ENCODE peak calls at places on chromosomes 11 and 22, in five cellular contexts. One of them, this sample, is unnamed.

GRCh38 chr11:75566763-75567279 is 4.8 kb downstream of the SERPINH1 start:
- DNase-seq in K562: no peak
- DNase-seq in HepG2: no peak
- DNase-seq in GM12878: no peak
- DNase-seq in A549: no peak
- DNase-seq in this sample: no peak

GRCh38 chr11:84384637-84385227 is 1098.6 kb upstream of the CCDC90B start:
- DNase-seq in GM12878: no peak
- DNase-seq in A549: peak; percentile 4
- DNase-seq in HepG2: peak; percentile 30
- DNase-seq in K562: peak; percentile 9
- DNase-seq in this sample: peak; percentile 56

GRCh38 chr22:17430298-17430900 is 61.1 kb downstream of the CECR2 start:
- DNase-seq in GM12878: no peak
- DNase-seq in K562: no peak
- DNase-seq in A549: no peak
- DNase-seq in HepG2: no peak
- DNase-seq in this sample: no peak

GRCh38 chr22:45212992-45213751 is 27.5 kb downstream of the KIAA0930 start:
- DNase-seq in K562: no peak
- DNase-seq in GM12878: no peak
- DNase-seq in HepG2: no peak
- DNase-seq in A549: no peak
- DNase-seq in this sample: no peak

GRCh38 chr22:35218079-35218478 is 39.2 kb upstream of the HMGXB4 start:
- DNase-seq in K562: no peak
- DNase-seq in HepG2: no peak
- DNase-seq in GM12878: no peak
- DNase-seq in A549: no peak
- DNase-seq in this sample: no peak

GRCh38 chr22:37336474-37337028 is 54.2 kb downstream of the CYTH4 start:
- DNase-seq in K562: peak; percentile 68
- DNase-seq in A549: no peak
- DNase-seq in GM12878: no peak
- DNase-seq in HepG2: no peak
- DNase-seq in this sample: no peak

GRCh38 chr22:33467067-33467466 is 408.9 kb upstream of the SYN3 start:
- DNase-seq in GM12878: no peak
- DNase-seq in A549: no peak
- DNase-seq in K562: no peak
- DNase-seq in HepG2: no peak
- DNase-seq in this sample: no peak

GRCh38 chr22:22020425-22020852 is 37.9 kb upstream of the TOP3B start:
- DNase-seq in GM12878: no peak
- DNase-seq in HepG2: no peak
- DNase-seq in K562: no peak
- DNase-seq in A549: no peak
- DNase-seq in this sample: no peak

GRCh38 chr11:75245356-75246005 is 4.9 kb downstream of the TPBGL start:
- DNase-seq in A549: no peak
- DNase-seq in HepG2: peak; percentile 24
- DNase-seq in K562: peak; percentile 38
- DNase-seq in GM12878: no peak
- DNase-seq in this sample: no peak

GRCh38 chr11:61151545-61152252 is 9.5 kb downstream of the VPS37C start:
- DNase-seq in A549: no peak
- DNase-seq in HepG2: no peak
- DNase-seq in K562: peak; percentile 67
- DNase-seq in GM12878: no peak
- DNase-seq in this sample: no peak

GRCh38 chr22:38226853-38227649 is 25.3 kb downstream of the MAFF start:
- DNase-seq in HepG2: no peak
- DNase-seq in K562: no peak
- DNase-seq in GM12878: no peak
- DNase-seq in A549: no peak
- DNase-seq in this sample: no peak

GRCh38 chr22:47373648-47374272 is 611.3 kb downstream of the TBC1D22A start:
- DNase-seq in GM12878: no peak
- DNase-seq in K562: no peak
- DNase-seq in A549: no peak
- DNase-seq in HepG2: no peak
- DNase-seq in this sample: no peak

GRCh38 chr11:113967361-113967760 is 7.5 kb upstream of the HTR3A start:
- DNase-seq in GM12878: no peak
- DNase-seq in A549: no peak
- DNase-seq in HepG2: no peak
- DNase-seq in K562: no peak
- DNase-seq in this sample: no peak

GRCh38 chr11:64854534-64855502 is 10.4 kb upstream of the CDC42BPG start:
- DNase-seq in GM12878: no peak
- DNase-seq in K562: peak; percentile 86
- DNase-seq in HepG2: peak; percentile 80
- DNase-seq in A549: peak; percentile 97
- DNase-seq in this sample: no peak

GRCh38 chr22:40289991-40290459 is 56.3 kb upstream of the ADSL start:
- DNase-seq in K562: no peak
- DNase-seq in A549: no peak
- DNase-seq in HepG2: no peak
- DNase-seq in GM12878: peak; percentile 26
- DNase-seq in this sample: no peak

GRCh38 chr11:47328449-47329390 is 23.8 kb downstream of the MYBPC3 start:
- DNase-seq in K562: no peak
- DNase-seq in A549: no peak
- DNase-seq in GM12878: peak; percentile 25
- DNase-seq in HepG2: no peak
- DNase-seq in this sample: no peak

GRCh38 chr22:24339452-24339747 is 68.8 kb downstream of the SPECC1L start:
- DNase-seq in K562: no peak
- DNase-seq in A549: no peak
- DNase-seq in GM12878: no peak
- DNase-seq in HepG2: no peak
- DNase-seq in this sample: no peak

GRCh38 chr22:24335529-24335928 is 64.9 kb downstream of the SPECC1L start:
- DNase-seq in K562: no peak
- DNase-seq in GM12878: no peak
- DNase-seq in HepG2: no peak
- DNase-seq in A549: no peak
- DNase-seq in this sample: no peak

GRCh38 chr22:24341657-24342056 is 71.0 kb downstream of the SPECC1L start:
- DNase-seq in A549: no peak
- DNase-seq in GM12878: no peak
- DNase-seq in HepG2: no peak
- DNase-seq in K562: no peak
- DNase-seq in this sample: no peak

GRCh38 chr22:24337894-24338645 is 67.4 kb downstream of the SPECC1L start:
- DNase-seq in K562: no peak
- DNase-seq in GM12878: no peak
- DNase-seq in A549: no peak
- DNase-seq in HepG2: no peak
- DNase-seq in this sample: peak; percentile 20

DNA sequence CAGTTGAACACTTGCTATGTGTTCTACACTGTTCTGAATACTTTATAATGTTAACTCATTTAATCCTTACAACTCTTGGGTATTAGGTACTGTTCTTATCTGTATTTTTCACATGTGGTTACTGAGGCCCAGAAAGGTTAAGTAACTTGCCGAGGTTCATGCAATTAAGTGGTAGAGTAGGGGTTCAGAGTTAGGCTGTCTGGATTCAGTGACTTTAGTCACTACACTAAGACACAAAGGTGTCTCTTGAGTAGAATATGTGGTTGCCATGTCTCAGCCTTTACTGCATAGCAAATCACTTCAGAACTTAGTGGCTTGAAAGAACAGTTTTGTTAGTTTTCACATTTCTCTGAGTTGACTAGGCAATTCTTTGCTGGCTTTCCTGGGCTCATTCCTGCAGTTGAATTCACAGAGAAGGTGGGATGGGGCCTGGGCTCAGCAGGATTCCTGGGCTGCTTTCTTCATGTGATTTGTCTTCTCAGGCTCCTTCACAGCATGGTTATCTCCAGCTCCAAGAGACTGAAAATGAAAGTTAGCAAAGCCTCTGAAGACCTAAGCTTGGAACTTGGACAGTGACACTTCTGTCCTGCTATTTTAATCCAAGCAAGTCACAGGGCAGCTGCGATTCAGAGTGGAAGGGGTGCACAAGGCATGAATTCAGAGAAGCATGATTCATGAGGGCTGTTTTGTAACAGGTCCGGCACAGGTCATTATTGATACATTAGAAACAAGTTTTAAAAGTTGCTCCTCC is 68.2 kb downstream of the SPECC1L start:
- DNase-seq in GM12878: no peak
- DNase-seq in HepG2: no peak
- DNase-seq in A549: no peak
- DNase-seq in K562: no peak
- DNase-seq in this sample: no peak
- TF ChIP-seq ESRRA in GM12878: no peak
- TF ChIP-seq ESRRA in HepG2: no peak
- TF ChIP-seq ESRRA in A549: no peak
- TF ChIP-seq ESRRA in K562: no peak
- TF ChIP-seq ESRRA in this sample: no peak

DNA sequence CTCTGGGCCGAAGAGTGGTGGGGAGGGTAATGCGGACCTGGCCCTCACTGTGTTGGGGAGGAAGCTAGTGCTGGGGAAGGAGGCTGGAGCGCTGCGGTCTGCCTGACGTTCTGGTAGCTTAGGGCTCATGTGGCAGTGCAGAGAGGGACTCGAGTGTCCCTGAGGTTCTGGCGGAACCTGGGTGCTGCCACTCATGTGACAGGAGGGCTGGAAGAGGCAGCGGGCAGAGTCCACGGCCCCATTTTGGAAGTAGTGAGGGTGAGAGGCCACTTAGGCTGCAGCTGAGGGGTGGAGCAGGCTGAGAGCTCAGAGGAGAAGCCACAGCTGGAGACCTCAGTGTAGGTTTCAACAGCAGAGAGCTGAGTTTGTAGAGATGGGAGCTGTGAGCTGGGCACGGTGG is 16.2 kb upstream of the TRMU start:
- DNase-seq in A549: no peak
- DNase-seq in GM12878: no peak
- DNase-seq in HepG2: no peak
- DNase-seq in K562: no peak
- DNase-seq in this sample: no peak
- TF ChIP-seq ESRRA in A549: no peak
- TF ChIP-seq ESRRA in GM12878: no peak
- TF ChIP-seq ESRRA in HepG2: no peak
- TF ChIP-seq ESRRA in K562: no peak
- TF ChIP-seq ESRRA in this sample: no peak

GRCh38 chr11:126403039-126403438 is 47.6 kb downstream of the ST3GAL4 start:
- DNase-seq in HepG2: no peak
- DNase-seq in A549: peak; percentile 8
- DNase-seq in K562: no peak
- DNase-seq in GM12878: no peak
- DNase-seq in this sample: no peak
- TF ChIP-seq ESRRA in HepG2: no peak
- TF ChIP-seq ESRRA in A549: no peak
- TF ChIP-seq ESRRA in K562: no peak
- TF ChIP-seq ESRRA in GM12878: no peak
- TF ChIP-seq ESRRA in this sample: no peak

GRCh38 chr11:66550887-66551286 is 4.2 kb downstream of the ACTN3 start:
- DNase-seq in K562: no peak
- DNase-seq in A549: no peak
- DNase-seq in HepG2: no peak
- DNase-seq in GM12878: no peak
- DNase-seq in this sample: no peak
- TF ChIP-seq ESRRA in K562: no peak
- TF ChIP-seq ESRRA in A549: no peak
- TF ChIP-seq ESRRA in HepG2: no peak
- TF ChIP-seq ESRRA in GM12878: no peak
- TF ChIP-seq ESRRA in this sample: no peak

DNA sequence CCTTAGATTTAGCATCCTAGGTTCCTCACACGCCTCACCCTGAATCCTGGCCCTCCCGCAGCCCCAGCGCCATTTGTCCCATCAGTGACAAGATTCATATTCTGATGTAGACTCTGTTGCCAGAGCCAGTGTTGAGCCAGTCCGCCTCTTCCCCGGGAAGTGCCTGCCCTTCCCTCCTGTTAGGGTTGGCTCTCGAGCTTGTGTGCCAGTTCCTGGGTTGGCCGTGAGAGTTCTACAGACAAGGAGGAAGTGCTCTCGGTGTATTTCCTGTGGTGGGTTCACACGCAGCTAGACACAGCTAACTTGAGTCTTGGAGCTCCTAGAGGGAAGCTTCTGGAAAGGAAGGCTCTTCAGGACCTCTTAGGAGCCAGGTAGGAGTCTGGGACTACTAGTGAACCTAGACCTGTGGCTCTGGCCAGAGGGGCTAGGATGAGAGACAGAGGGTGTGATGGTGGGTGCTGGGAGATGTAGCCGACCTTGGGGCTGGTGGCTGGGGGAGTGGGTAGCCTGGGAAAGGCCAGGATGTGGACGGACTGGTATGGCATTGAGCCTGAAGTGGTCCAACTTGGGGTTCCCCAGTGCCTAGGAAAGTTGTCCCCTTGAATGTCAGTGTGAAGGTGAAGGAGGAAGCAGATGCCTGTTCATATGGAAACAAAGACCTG is at the start of gene IL18BP:
- DNase-seq in K562: no peak
- DNase-seq in GM12878: peak; percentile 44
- DNase-seq in HepG2: no peak
- DNase-seq in A549: no peak
- DNase-seq in this sample: no peak
- TF ChIP-seq ESRRA in K562: no peak
- TF ChIP-seq ESRRA in GM12878: no peak
- TF ChIP-seq ESRRA in HepG2: no peak
- TF ChIP-seq ESRRA in A549: no peak
- TF ChIP-seq ESRRA in this sample: no peak

DNA sequence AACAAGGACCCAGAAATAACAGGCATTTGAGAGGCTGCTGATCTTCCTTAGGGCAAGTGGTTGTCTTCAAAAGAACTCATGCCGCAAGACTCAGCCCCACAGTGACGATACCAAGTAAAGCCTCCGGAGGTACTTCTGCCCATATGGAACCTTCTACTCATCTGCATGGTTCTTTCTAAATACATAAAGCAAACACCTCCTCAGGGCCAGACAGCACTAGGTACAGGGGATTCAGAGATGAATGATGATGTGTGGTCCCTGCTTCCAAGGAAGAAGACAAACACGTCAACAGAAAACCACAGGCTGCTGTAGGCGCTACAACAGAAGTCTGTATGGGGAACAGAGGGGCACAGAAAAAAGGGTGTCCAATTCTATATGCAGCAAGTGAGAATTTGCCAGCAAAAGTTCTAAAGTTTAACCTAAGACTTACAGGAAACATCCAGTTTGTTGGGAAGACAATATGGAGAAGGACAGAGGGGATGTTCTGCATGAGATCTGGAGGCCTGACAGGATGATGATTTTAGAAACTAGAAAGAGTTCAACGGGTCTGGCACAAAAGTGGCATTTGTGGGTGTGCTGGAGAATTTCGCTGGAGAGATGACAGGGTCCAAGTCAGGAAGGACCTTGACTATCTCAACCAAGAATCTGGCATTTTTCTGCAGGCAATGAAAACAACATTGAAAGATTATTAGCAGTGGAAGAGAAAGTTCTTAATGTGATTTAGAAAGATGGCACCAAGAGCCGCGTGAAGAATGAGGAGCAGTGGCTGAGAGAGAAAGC is 23.7 kb downstream of the JAML start:
- DNase-seq in A549: no peak
- DNase-seq in GM12878: no peak
- DNase-seq in K562: no peak
- DNase-seq in HepG2: no peak
- DNase-seq in this sample: no peak
- TF ChIP-seq ESRRA in A549: no peak
- TF ChIP-seq ESRRA in GM12878: no peak
- TF ChIP-seq ESRRA in K562: no peak
- TF ChIP-seq ESRRA in HepG2: no peak
- TF ChIP-seq ESRRA in this sample: no peak

GRCh38 chr11:3126901-3127691 is 38.0 kb downstream of the OSBPL5 start:
- DNase-seq in GM12878: no peak
- DNase-seq in A549: no peak
- DNase-seq in HepG2: no peak
- DNase-seq in K562: no peak
- DNase-seq in this sample: peak; percentile 8
- TF ChIP-seq ESRRA in GM12878: no peak
- TF ChIP-seq ESRRA in A549: no peak
- TF ChIP-seq ESRRA in HepG2: no peak
- TF ChIP-seq ESRRA in K562: no peak
- TF ChIP-seq ESRRA in this sample: no peak

This sample was measured in WTC11.